ENCODE peak calls at places on chromosomes 16 and 17, in eight cellular contexts. U is fibroblast of gingiva; J is H7; M is effector memory CD8-positive, alpha-beta T cell; C is breast epithelium; N is brain microvascular endothelial cell; T is lung; R is activated CD4-positive, alpha-beta T cell treated with anti-CD3 and anti-CD28 coated beads for 24 hours. K is an unnamed sample.

GRCh38 chr16:82470506-82471196 is 156.1 kb upstream of the CDH13 start:
- DNase-seq in U (no peak), J (no peak), M (no peak), C (no peak), N (no peak), T (no peak), R (no peak), K (peak; percentile 14)

GRCh38 chr17:17420561-17421269 is 56.1 kb upstream of the MED9 start:
- DNase-seq in U (peak; percentile 98), J (no peak), M (no peak), C (no peak), N (peak; percentile 86), T (no peak), R (no peak), K (no peak)

GRCh38 chr16:12484426-12484825 is 319.3 kb downstream of the CPPED1 start:
- DNase-seq in U (no peak), J (no peak), M (no peak), C (no peak), N (no peak), T (no peak), R (no peak), K (no peak)

GRCh38 chr17:82866521-82867214 is 26.8 kb upstream of the ZNF750 start:
- DNase-seq in U (peak; percentile 67), J (peak; percentile 54), M (no peak), C (no peak), N (peak; percentile 86), T (no peak), R (no peak), K (no peak)

GRCh38 chr17:2123467-2124251 is 68.8 kb downstream of the HIC1 start:
- DNase-seq in U (peak; percentile 12), J (peak; percentile 52), M (no peak), C (no peak), N (no peak), T (no peak), R (no peak), K (no peak)

GRCh38 chr16:1920727-1921155 is 2.5 kb upstream of the HS3ST6 start:
- DNase-seq in U (no peak), J (peak; percentile 93), M (no peak), C (no peak), N (no peak), T (peak; percentile 40), R (no peak), K (peak; percentile 27)

GRCh38 chr17:63117431-63117830 is 151.4 kb downstream of the TANC2 start:
- DNase-seq in U (no peak), J (no peak), M (no peak), C (no peak), N (no peak), T (no peak), R (no peak), K (no peak)

GRCh38 chr17:77325826-77326581 is 185.2 kb downstream of the SEC14L1 start:
- DNase-seq in U (peak; percentile 24), J (no peak), M (no peak), C (peak; percentile 23), N (no peak), T (peak; percentile 29), R (no peak), K (no peak)

K was measured in DMS 273 treated with DMSO at 0.1 percent for 48 hours.